ENCODE peak calls at places on chromosome 12, in nine cellular contexts. W is astrocyte of the spinal cord; Q is T-cell; R is NCI-H345; K is A549; J is CD4-positive, alpha-beta T cell; V is lung microvascular endothelial cell; C is vagina; X is neuronal stem cell. B is an unnamed sample.

GRCh38 chr12:125186471-125187147 is 121.4 kb downstream of the AACS start:
- DNase-seq in W (no peak), Q (no peak), R (no peak), K (no peak), J (no peak), V (no peak), C (no peak), X (no peak), B (no peak)

GRCh38 chr12:108338915-108339657 is at the start of gene CMKLR1:
- DNase-seq in W (no peak), Q (no peak), R (no peak), K (no peak), J (no peak), V (no peak), C (no peak), X (no peak), B (no peak)

GRCh38 chr12:128857173-128857770 is 4.0 kb downstream of the GLT1D1 start:
- DNase-seq in W (no peak), Q (no peak), R (no peak), K (no peak), J (no peak), V (no peak), C (no peak), X (no peak), B (no peak)

GRCh38 chr12:58029260-58029659 is 87.9 kb downstream of the ATP23 start:
- DNase-seq in W (no peak), Q (no peak), R (no peak), K (no peak), J (no peak), V (no peak), C (no peak), X (no peak), B (no peak)

GRCh38 chr12:53480425-53481107 is 18.7 kb downstream of the MAP3K12 start:
- DNase-seq in W (no peak), Q (no peak), R (no peak), K (no peak), J (no peak), V (no peak), C (no peak), X (no peak), B (no peak)

GRCh38 chr12:11649413-11650278 is at the start of gene ETV6:
- DNase-seq in W (peak; percentile 95), Q (peak; percentile 55), R (peak; percentile 76), K (peak; percentile 73), J (peak; percentile 41), V (peak; percentile 95), C (no peak), X (peak; percentile 69), B (peak; percentile 80)

GRCh38 chr12:53098982-53099651 is 1.6 kb downstream of the IGFBP6 start:
- DNase-seq in W (peak; percentile 95), Q (peak; percentile 74), R (peak; percentile 61), K (peak; percentile 98), J (peak; percentile 86), V (peak; percentile 94), C (no peak), X (peak; percentile 79), B (peak; percentile 27)

GRCh38 chr12:115667116-115667515 is 610.4 kb downstream of the MED13L start:
- DNase-seq in W (no peak), Q (no peak), R (no peak), K (no peak), J (no peak), V (no peak), C (no peak), X (no peak), B (no peak)

GRCh38 chr12:77728018-77728417 is 102.7 kb upstream of the NAV3 start:
- DNase-seq in W (no peak), Q (no peak), R (no peak), K (no peak), J (no peak), V (no peak), C (no peak), X (no peak), B (no peak)

GRCh38 chr12:31323466-31324115 is 2.4 kb downstream of the SINHCAF start:
- DNase-seq in W (peak; percentile 35), Q (peak; percentile 53), R (peak; percentile 60), K (peak; percentile 30), J (peak; percentile 45), V (peak; percentile 54), C (no peak), X (peak; percentile 18), B (no peak)

GRCh38 chr12:78793491-78793890 is 71.1 kb upstream of the SYT1 start:
- DNase-seq in W (no peak), Q (no peak), R (no peak), K (no peak), J (no peak), V (no peak), C (no peak), X (no peak), B (no peak)

GRCh38 chr12:89261210-89261609 is 91.1 kb downstream of the DUSP6 start:
- DNase-seq in W (no peak), Q (no peak), R (no peak), K (no peak), J (no peak), V (no peak), C (no peak), X (no peak), B (no peak)

GRCh38 chr12:70733385-70733784 is 96.2 kb upstream of the PTPRB start:
- DNase-seq in W (peak; percentile 73), Q (no peak), R (peak; percentile 77), K (peak; percentile 71), J (no peak), V (peak; percentile 83), C (no peak), X (peak; percentile 56), B (peak; percentile 64)

GRCh38 chr12:120847392-120848157 is 56.6 kb downstream of the SPPL3 start:
- DNase-seq in W (no peak), Q (no peak), R (no peak), K (no peak), J (no peak), V (peak; percentile 30), C (no peak), X (no peak), B (no peak)

GRCh38 chr12:131371580-131372475 is 339.1 kb upstream of the SFSWAP start:
- DNase-seq in W (no peak), Q (no peak), R (no peak), K (no peak), J (no peak), V (no peak), C (no peak), X (no peak), B (no peak)

GRCh38 chr12:64691227-64691792 is 67.9 kb downstream of the GNS start:
- DNase-seq in W (no peak), Q (no peak), R (no peak), K (no peak), J (no peak), V (no peak), C (no peak), X (peak; percentile 47), B (no peak)

GRCh38 chr12:93403988-93404803 is 26.5 kb downstream of the NUDT4 start:
- DNase-seq in W (no peak), Q (no peak), R (no peak), K (no peak), J (no peak), V (no peak), C (no peak), X (no peak), B (no peak)

GRCh38 chr12:75656650-75657049 is 145.2 kb upstream of the KRR1 start:
- DNase-seq in W (peak; percentile 88), Q (no peak), R (no peak), K (no peak), J (no peak), V (peak; percentile 94), C (no peak), X (no peak), B (no peak)

GRCh38 chr12:94329366-94329765 is 130.3 kb downstream of the CEP83 start:
- DNase-seq in W (no peak), Q (no peak), R (no peak), K (no peak), J (no peak), V (peak; percentile 15), C (no peak), X (no peak), B (no peak)

GRCh38 chr12:115297445-115297844 is 613.5 kb upstream of the TBX3 start:
- DNase-seq in W (no peak), Q (no peak), R (no peak), K (no peak), J (no peak), V (no peak), C (no peak), X (peak; percentile 2), B (no peak)

GRCh38 chr12:110022980-110023633 is 23.9 kb downstream of the ANKRD13A start:
- DNase-seq in W (peak; percentile 69), Q (no peak), R (no peak), K (no peak), J (no peak), V (peak; percentile 19), C (no peak), X (no peak), B (no peak)

GRCh38 chr12:19402211-19402610 is 37.1 kb upstream of the AEBP2 start:
- DNase-seq in W (no peak), Q (no peak), R (no peak), K (no peak), J (no peak), V (no peak), C (no peak), X (no peak), B (no peak)

GRCh38 chr12:51077930-51078329 is 5.5 kb downstream of the CSRNP2 start:
- DNase-seq in W (peak; percentile 15), Q (no peak), R (no peak), K (no peak), J (no peak), V (peak; percentile 26), C (no peak), X (no peak), B (no peak)

GRCh38 chr12:115697341-115697740 is 580.2 kb downstream of the MED13L start:
- DNase-seq in W (no peak), Q (no peak), R (peak; percentile 90), K (no peak), J (no peak), V (no peak), C (no peak), X (no peak), B (peak; percentile 84)

GRCh38 chr12:6771509-6772330 is 600 bp upstream of the LAG3 start:
- DNase-seq in W (no peak), Q (no peak), R (no peak), K (no peak), J (no peak), V (no peak), C (no peak), X (no peak), B (no peak)

GRCh38 chr12:66165141-66165540 is 4.7 kb downstream of the TMBIM4 start:
- DNase-seq in W (no peak), Q (no peak), R (no peak), K (no peak), J (no peak), V (no peak), C (no peak), X (no peak), B (no peak)

GRCh38 chr12:79983969-79984629 is 49.2 kb upstream of the PPP1R12A start:
- DNase-seq in W (no peak), Q (no peak), R (no peak), K (peak; percentile 9), J (no peak), V (no peak), C (no peak), X (no peak), B (no peak)

GRCh38 chr12:77608157-77608755 is 222.4 kb upstream of the NAV3 start:
- DNase-seq in W (no peak), Q (no peak), R (no peak), K (no peak), J (no peak), V (no peak), C (no peak), X (no peak), B (no peak)

GRCh38 chr12:109492371-109492770 is 14.9 kb downstream of the UBE3B start:
- DNase-seq in W (no peak), Q (no peak), R (no peak), K (no peak), J (no peak), V (no peak), C (no peak), X (no peak), B (no peak)

GRCh38 chr12:117417004-117417403 is 55.6 kb upstream of the NOS1 start:
- DNase-seq in W (no peak), Q (no peak), R (no peak), K (no peak), J (no peak), V (no peak), C (no peak), X (no peak), B (no peak)

GRCh38 chr12:9699898-9700605 is 30.5 kb downstream of the CLEC2D start:
- DNase-seq in W (no peak), Q (no peak), R (no peak), K (no peak), J (no peak), V (peak; percentile 91), C (no peak), X (no peak), B (no peak)

B was measured in NCI-H1092.